ENCODE peak calls at places on chromosomes 11 and 22, in four cellular contexts. One of them, this sample, is unnamed.
A peak's percentile ranks its signal among the peaks of the same experiment; 100 is the strongest.

GRCh38 chr11:115721309-115722007 is 217.2 kb upstream of the CADM1 start:
- DNase-seq in H1: no peak
- DNase-seq in neuronal stem cell: no peak
- DNase-seq in IMR-90: no peak
- DNase-seq in this sample: no peak

GRCh38 chr11:126132319-126132718 is 69.7 kb upstream of the CDON start:
- DNase-seq in H1: no peak
- DNase-seq in neuronal stem cell: no peak
- DNase-seq in IMR-90: no peak
- DNase-seq in this sample: no peak

GRCh38 chr11:130422251-130422995 is 6.0 kb downstream of the ADAMTS8 start:
- DNase-seq in H1: no peak
- DNase-seq in neuronal stem cell: no peak
- DNase-seq in IMR-90: no peak
- DNase-seq in this sample: no peak

GRCh38 chr11:124586247-124586860 is 16.6 kb downstream of the OR8A1 start:
- DNase-seq in H1: peak; percentile 39
- DNase-seq in neuronal stem cell: peak; percentile 48
- DNase-seq in IMR-90: peak; percentile 66
- DNase-seq in this sample: peak; percentile 80

GRCh38 chr22:37244114-37244921 is at the start of gene RAC2:
- DNase-seq in H1: no peak
- DNase-seq in neuronal stem cell: no peak
- DNase-seq in IMR-90: peak; percentile 57
- DNase-seq in this sample: no peak

GRCh38 chr22:31179345-31179744 is 19.4 kb downstream of the RNF185 start:
- DNase-seq in H1: no peak
- DNase-seq in neuronal stem cell: no peak
- DNase-seq in IMR-90: peak; percentile 23
- DNase-seq in this sample: no peak

GRCh38 chr11:67374571-67375276 is 1.3 kb upstream of the CLCF1 start:
- DNase-seq in H1: no peak
- DNase-seq in neuronal stem cell: no peak
- DNase-seq in IMR-90: no peak
- DNase-seq in this sample: no peak

GRCh38 chr22:44545773-44546172 is 47.7 kb upstream of the RTL6 start:
- DNase-seq in H1: no peak
- DNase-seq in neuronal stem cell: no peak
- DNase-seq in IMR-90: no peak
- DNase-seq in this sample: no peak

GRCh38 chr11:15774021-15774862 is 582.1 kb downstream of the SOX6 start:
- DNase-seq in H1: no peak
- DNase-seq in neuronal stem cell: no peak
- DNase-seq in IMR-90: no peak
- DNase-seq in this sample: no peak
- H3K18ac ChIP-seq in H1: no peak overlapping the region
- H3K18ac ChIP-seq in neuronal stem cell: peak overlapping the region; percentile 46
- H3K18ac ChIP-seq in IMR-90: peak overlapping the region; percentile 47
- H3K18ac ChIP-seq in this sample: no peak overlapping the region

GRCh38 chr11:61049854-61050253 is 52.4 kb upstream of the CD5 start:
- DNase-seq in H1: no peak
- DNase-seq in neuronal stem cell: no peak
- DNase-seq in IMR-90: no peak
- DNase-seq in this sample: no peak
- H3K14ac ChIP-seq in H1: no peak overlapping the region
- H3K14ac ChIP-seq in neuronal stem cell: no peak overlapping the region
- H3K14ac ChIP-seq in IMR-90: no peak overlapping the region
- H3K14ac ChIP-seq in this sample: no peak overlapping the region

GRCh38 chr11:96339704-96340554 is 3.1 kb downstream of the MAML2 start:
- DNase-seq in H1: no peak
- DNase-seq in neuronal stem cell: no peak
- DNase-seq in IMR-90: peak; percentile 59
- DNase-seq in this sample: no peak
- H3K18ac ChIP-seq in H1: no peak overlapping the region
- H3K18ac ChIP-seq in neuronal stem cell: no peak overlapping the region
- H3K18ac ChIP-seq in IMR-90: peak overlapping the region; percentile 75
- H3K18ac ChIP-seq in this sample: peak overlapping the region; percentile 4

GRCh38 chr22:46509416-46510089 is 27.9 kb downstream of the CELSR1 start:
- DNase-seq in H1: no peak
- DNase-seq in neuronal stem cell: no peak
- DNase-seq in IMR-90: no peak
- DNase-seq in this sample: no peak
- H3K14ac ChIP-seq in H1: no peak overlapping the region
- H3K14ac ChIP-seq in neuronal stem cell: peak overlapping the region; percentile 72
- H3K14ac ChIP-seq in IMR-90: no peak overlapping the region
- H3K14ac ChIP-seq in this sample: no peak overlapping the region

GRCh38 chr11:35717520-35717919 is 54.9 kb downstream of the TRIM44 start:
- DNase-seq in H1: no peak
- DNase-seq in neuronal stem cell: no peak
- DNase-seq in IMR-90: no peak
- DNase-seq in this sample: no peak
- H3K18ac ChIP-seq in H1: no peak overlapping the region
- H3K18ac ChIP-seq in neuronal stem cell: no peak overlapping the region
- H3K18ac ChIP-seq in IMR-90: no peak overlapping the region
- H3K18ac ChIP-seq in this sample: no peak overlapping the region

GRCh38 chr11:5596611-5597201 is at the start of gene TRIM6:
- DNase-seq in H1: no peak
- DNase-seq in neuronal stem cell: peak; percentile 18
- DNase-seq in IMR-90: peak; percentile 35
- DNase-seq in this sample: peak; percentile 62
- H3K14ac ChIP-seq in H1: no peak within 1 kb of the TSS
- H3K14ac ChIP-seq in neuronal stem cell: no peak within 1 kb of the TSS
- H3K14ac ChIP-seq in IMR-90: peak within 1 kb of the TSS; percentile 30
- H3K14ac ChIP-seq in this sample: peak within 1 kb of the TSS; percentile 3

GRCh38 chr11:86632499-86633269 is 39.7 kb downstream of the ME3 start:
- DNase-seq in H1: peak; percentile 39
- DNase-seq in neuronal stem cell: peak; percentile 12
- DNase-seq in IMR-90: peak; percentile 99
- DNase-seq in this sample: peak; percentile 62
- H3K18ac ChIP-seq in H1: peak overlapping the region; percentile 19
- H3K18ac ChIP-seq in neuronal stem cell: no peak overlapping the region
- H3K18ac ChIP-seq in IMR-90: peak overlapping the region; percentile 38
- H3K18ac ChIP-seq in this sample: peak overlapping the region; percentile 1

GRCh38 chr22:19872779-19873137 is 18.1 kb upstream of the GNB1L start:
- DNase-seq in H1: no peak
- DNase-seq in neuronal stem cell: no peak
- DNase-seq in IMR-90: no peak
- DNase-seq in this sample: no peak
- H3K14ac ChIP-seq in H1: no peak overlapping the region
- H3K14ac ChIP-seq in neuronal stem cell: peak overlapping the region; percentile 82
- H3K14ac ChIP-seq in IMR-90: no peak overlapping the region
- H3K14ac ChIP-seq in this sample: no peak overlapping the region

GRCh38 chr22:49934891-49935557 is 16.6 kb downstream of the CRELD2 start:
- DNase-seq in H1: no peak
- DNase-seq in neuronal stem cell: no peak
- DNase-seq in IMR-90: peak; percentile 39
- DNase-seq in this sample: no peak

GRCh38 chr22:49933236-49933921 is 14.9 kb downstream of the CRELD2 start:
- DNase-seq in H1: no peak
- DNase-seq in neuronal stem cell: no peak
- DNase-seq in IMR-90: no peak
- DNase-seq in this sample: no peak

GRCh38 chr22:49936018-49936972 is 17.9 kb downstream of the CRELD2 start:
- DNase-seq in H1: peak; percentile 44
- DNase-seq in neuronal stem cell: no peak
- DNase-seq in IMR-90: peak; percentile 86
- DNase-seq in this sample: peak; percentile 71

GRCh38 chr22:49935561-49935960 is 17.1 kb downstream of the CRELD2 start:
- DNase-seq in H1: no peak
- DNase-seq in neuronal stem cell: no peak
- DNase-seq in IMR-90: no peak
- DNase-seq in this sample: no peak

GRCh38 chr22:49934144-49934890 is 15.9 kb downstream of the CRELD2 start:
- DNase-seq in H1: no peak
- DNase-seq in neuronal stem cell: no peak
- DNase-seq in IMR-90: peak; percentile 12
- DNase-seq in this sample: no peak
- H3K18ac ChIP-seq in H1: no peak overlapping the region
- H3K18ac ChIP-seq in neuronal stem cell: peak overlapping the region; percentile 95
- H3K18ac ChIP-seq in IMR-90: peak overlapping the region; percentile 84
- H3K18ac ChIP-seq in this sample: no peak overlapping the region